ENCODE peak calls at places on chromosomes 13 and 19, in four cellular contexts. One of them, this sample, is unnamed.

GRCh38 chr13:100707818-100708740 is 33.5 kb upstream of the TMTC4 start:
- DNase-seq in psoas muscle: no peak
- DNase-seq in hepatocyte: no peak
- DNase-seq in fibroblast of the aortic adventitia: peak
- DNase-seq in this sample: peak

GRCh38 chr13:103002279-103002678 is 63.9 kb downstream of the SLC10A2 start:
- DNase-seq in psoas muscle: no peak
- DNase-seq in hepatocyte: peak
- DNase-seq in fibroblast of the aortic adventitia: no peak
- DNase-seq in this sample: no peak

GRCh38 chr13:24692541-24692940 is 12.3 kb downstream of the ATP12A start:
- DNase-seq in psoas muscle: peak
- DNase-seq in hepatocyte: peak
- DNase-seq in fibroblast of the aortic adventitia: peak
- DNase-seq in this sample: peak

GRCh38 chr13:46113596-46113995 is 8.8 kb upstream of the CPB2 start:
- DNase-seq in psoas muscle: no peak
- DNase-seq in hepatocyte: no peak
- DNase-seq in fibroblast of the aortic adventitia: no peak
- DNase-seq in this sample: peak

GRCh38 chr13:100069278-100069677 is 19.6 kb upstream of the PCCA start:
- DNase-seq in psoas muscle: no peak
- DNase-seq in hepatocyte: no peak
- DNase-seq in fibroblast of the aortic adventitia: peak
- DNase-seq in this sample: no peak

GRCh38 chr19:8631425-8631819 is 989 bp downstream of the NFILZ start:
- DNase-seq in psoas muscle: no peak
- DNase-seq in hepatocyte: peak
- DNase-seq in fibroblast of the aortic adventitia: peak
- DNase-seq in this sample: peak

GRCh38 chr19:53868091-53868891 is 608 bp downstream of the MYADM start:
- DNase-seq in psoas muscle: peak
- DNase-seq in hepatocyte: peak
- DNase-seq in fibroblast of the aortic adventitia: peak
- DNase-seq in this sample: peak

GRCh38 chr19:18233224-18233825 is 7.1 kb upstream of the PDE4C start:
- DNase-seq in psoas muscle: peak
- DNase-seq in hepatocyte: peak
- DNase-seq in fibroblast of the aortic adventitia: peak
- DNase-seq in this sample: no peak

GRCh38 chr19:16814526-16815100 is 14.6 kb upstream of the SIN3B start:
- DNase-seq in psoas muscle: no peak
- DNase-seq in hepatocyte: no peak
- DNase-seq in fibroblast of the aortic adventitia: peak
- DNase-seq in this sample: peak

GRCh38 chr19:21850636-21851255 is 14.8 kb upstream of the ZNF43 start:
- DNase-seq in psoas muscle: no peak
- DNase-seq in hepatocyte: no peak
- DNase-seq in fibroblast of the aortic adventitia: no peak
- DNase-seq in this sample: no peak

GRCh38 chr19:29324717-29325116 is 111.8 kb upstream of the UQCRFS1 start:
- DNase-seq in psoas muscle: no peak
- DNase-seq in hepatocyte: no peak
- DNase-seq in fibroblast of the aortic adventitia: no peak
- DNase-seq in this sample: no peak

DNA sequence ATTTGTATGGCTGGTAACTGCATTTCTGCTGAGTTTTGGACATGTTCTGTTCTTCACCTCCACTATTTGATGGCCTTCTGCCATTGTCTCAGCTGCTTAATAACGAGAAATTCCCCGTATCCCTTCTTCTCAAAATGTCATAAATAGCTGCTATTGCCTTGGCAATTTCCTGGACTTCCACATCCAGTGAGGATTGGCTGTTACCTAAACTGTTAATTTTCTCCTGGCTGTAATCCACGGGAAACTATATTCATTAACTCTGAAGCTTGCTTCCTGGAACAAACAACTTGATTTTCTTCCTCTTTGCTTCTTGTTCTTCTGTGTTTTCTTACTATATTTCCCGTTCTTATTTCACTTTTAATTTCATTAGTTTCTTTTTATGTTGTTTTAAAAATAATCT is 69.5 kb upstream of the TDRD3 start:
- DNase-seq in psoas muscle: no peak
- DNase-seq in hepatocyte: no peak
- DNase-seq in fibroblast of the aortic adventitia: no peak
- DNase-seq in this sample: no peak
- H3K4me3 ChIP-seq in psoas muscle: no peak
- H3K4me3 ChIP-seq in hepatocyte: no peak
- H3K4me3 ChIP-seq in fibroblast of the aortic adventitia: no peak
- H3K4me3 ChIP-seq in this sample: no peak

GRCh38 chr19:10896851-10897526 is 25.6 kb downstream of the CARM1 start:
- DNase-seq in psoas muscle: no peak
- DNase-seq in hepatocyte: no peak
- DNase-seq in fibroblast of the aortic adventitia: no peak
- DNase-seq in this sample: no peak

GRCh38 chr19:10895363-10895762 is 24.0 kb downstream of the CARM1 start:
- DNase-seq in psoas muscle: no peak
- DNase-seq in hepatocyte: no peak
- DNase-seq in fibroblast of the aortic adventitia: no peak
- DNase-seq in this sample: no peak

GRCh38 chr19:10898633-10899032 is 27.3 kb downstream of the CARM1 start:
- DNase-seq in psoas muscle: no peak
- DNase-seq in hepatocyte: no peak
- DNase-seq in fibroblast of the aortic adventitia: no peak
- DNase-seq in this sample: no peak

GRCh38 chr19:10894911-10895213 is 23.5 kb downstream of the CARM1 start:
- DNase-seq in psoas muscle: no peak
- DNase-seq in hepatocyte: no peak
- DNase-seq in fibroblast of the aortic adventitia: no peak
- DNase-seq in this sample: no peak

GRCh38 chr19:10895920-10896319 is 24.6 kb downstream of the CARM1 start:
- DNase-seq in psoas muscle: no peak
- DNase-seq in hepatocyte: no peak
- DNase-seq in fibroblast of the aortic adventitia: no peak
- DNase-seq in this sample: no peak
- TF ChIP-seq CTCF in psoas muscle: peak
- TF ChIP-seq CTCF in hepatocyte: no peak
- TF ChIP-seq CTCF in fibroblast of the aortic adventitia: peak
- TF ChIP-seq CTCF in this sample: peak

DNA sequence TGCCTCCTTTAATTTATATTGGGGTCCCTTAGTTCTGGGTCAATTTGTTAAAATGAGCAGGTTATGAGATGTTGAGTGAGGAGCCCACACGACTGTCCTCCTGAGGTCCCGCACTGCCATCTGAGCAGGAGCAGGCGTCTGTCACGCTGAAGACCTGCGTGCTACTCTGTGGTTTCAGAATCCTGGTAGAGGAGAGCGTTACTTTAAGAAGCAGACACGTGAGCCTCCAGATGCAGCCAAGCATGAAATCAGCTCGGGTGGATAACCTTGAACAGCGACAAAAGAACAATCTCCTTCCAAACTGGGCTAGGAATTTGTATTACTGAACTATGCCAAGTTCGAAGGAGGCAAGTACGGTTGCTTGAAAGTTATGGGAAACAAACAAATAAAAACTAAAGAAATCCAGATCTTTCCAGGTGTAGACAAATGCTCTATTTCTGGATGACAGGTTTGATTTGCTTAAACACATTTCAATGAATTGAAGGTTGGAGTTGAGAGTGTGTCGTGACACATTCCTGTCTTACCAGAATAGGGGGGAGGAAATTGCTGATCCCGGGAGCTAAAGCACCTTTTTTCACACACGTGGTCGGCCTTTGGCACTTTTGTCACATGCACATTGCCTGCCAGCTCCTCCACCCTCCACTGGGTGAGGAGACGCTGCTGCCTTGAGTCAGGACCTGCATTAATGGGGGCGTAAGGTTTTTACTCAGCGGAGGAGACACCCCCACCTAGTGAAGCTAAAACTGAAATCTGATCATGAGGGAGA is 945.5 kb upstream of the SLC10A2 start:
- DNase-seq in psoas muscle: no peak
- DNase-seq in hepatocyte: no peak
- DNase-seq in fibroblast of the aortic adventitia: peak
- DNase-seq in this sample: peak
- H3K4me3 ChIP-seq in psoas muscle: peak
- H3K4me3 ChIP-seq in hepatocyte: no peak
- H3K4me3 ChIP-seq in fibroblast of the aortic adventitia: no peak
- H3K4me3 ChIP-seq in this sample: no peak

DNA sequence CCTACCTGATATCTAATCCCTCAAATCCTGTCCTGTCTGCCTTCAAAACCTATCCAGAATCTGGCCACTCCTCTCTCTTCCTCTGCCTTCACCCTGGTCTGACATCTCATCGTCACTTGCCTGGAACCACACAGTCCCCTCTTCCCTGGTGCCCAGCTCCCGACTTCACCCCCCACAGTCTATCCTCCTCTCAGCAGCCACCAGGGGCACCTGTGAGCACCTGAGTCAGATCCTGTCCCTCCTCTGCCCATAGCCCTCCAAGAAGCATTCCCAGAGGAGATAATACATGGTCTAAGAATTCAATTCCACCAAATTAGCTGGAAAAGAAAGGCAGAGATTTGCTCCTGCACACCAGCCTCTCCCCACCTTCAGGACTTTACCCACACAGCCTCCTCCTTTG is 48.9 kb downstream of the ZNRF4 start:
- DNase-seq in psoas muscle: no peak
- DNase-seq in hepatocyte: no peak
- DNase-seq in fibroblast of the aortic adventitia: no peak
- DNase-seq in this sample: no peak
- TF ChIP-seq CTCF in psoas muscle: no peak
- TF ChIP-seq CTCF in hepatocyte: no peak
- TF ChIP-seq CTCF in fibroblast of the aortic adventitia: no peak
- TF ChIP-seq CTCF in this sample: peak